ENCODE peak calls at places on chromosomes 5 and 9, in five cellular contexts. X is GM12878, F is lower lobe of right lung, P is heart right ventricle, T is uterus. S is an unnamed sample.

GRCh38 chr5:150506571-150507282 is 1.2 kb upstream of the NDST1 start:
- DNase-seq in X (no peak), F (no peak), P (no peak), T (no peak), S (no peak)

GRCh38 chr5:91357012-91357634 is 26.0 kb downstream of the ARRDC3 start:
- DNase-seq in X (no peak), F (no peak), P (no peak), T (no peak), S (no peak)

GRCh38 chr9:105858284-105858683 is 163.9 kb downstream of the TMEM38B start:
- DNase-seq in X (no peak), F (no peak), P (no peak), T (no peak), S (no peak)

GRCh38 chr9:70901741-70902140 is 219.7 kb downstream of the TRPM3 start:
- DNase-seq in X (no peak), F (no peak), P (no peak), T (no peak), S (no peak)

GRCh38 chr9:127509261-127509954 is 58.1 kb downstream of the LRSAM1 start:
- DNase-seq in X (no peak), F (no peak), P (no peak), T (no peak), S (no peak)

GRCh38 chr9:4327504-4328191 is 27.8 kb upstream of the GLIS3 start:
- DNase-seq in X (no peak), F (no peak), P (no peak), T (no peak), S (no peak)

GRCh38 chr9:38177680-38178079 is 108.7 kb upstream of the SHB start:
- DNase-seq in X (no peak), F (no peak), P (no peak), T (no peak), S (no peak)

GRCh38 chr5:28430565-28431178 is 1392.3 kb upstream of the CDH9 start:
- DNase-seq in X (no peak), F (no peak), P (no peak), T (no peak), S (no peak)

GRCh38 chr5:40483316-40483715 is 196.4 kb upstream of the PTGER4 start:
- DNase-seq in X (no peak), F (no peak), P (no peak), T (no peak), S (no peak)

GRCh38 chr9:127014210-127014609 is 99.6 kb downstream of the RALGPS1 start:
- DNase-seq in X (no peak), F (no peak), P (no peak), T (no peak), S (no peak)

GRCh38 chr5:100026601-100027000 is 508.6 kb upstream of the FAM174A start:
- DNase-seq in X (no peak), F (no peak), P (no peak), T (no peak), S (no peak)

GRCh38 chr5:147391781-147392180 is 118.1 kb downstream of the DPYSL3 start:
- DNase-seq in X (no peak), F (no peak), P (no peak), T (peak; percentile 33), S (no peak)

GRCh38 chr5:129664336-129664937 is 83.5 kb upstream of the MINAR2 start:
- DNase-seq in X (no peak), F (no peak), P (peak; percentile 31), T (no peak), S (no peak)

GRCh38 chr9:4301302-4301701 is 1.4 kb upstream of the GLIS3 start:
- DNase-seq in X (no peak), F (no peak), P (no peak), T (no peak), S (peak; percentile 97)

GRCh38 chr5:41270423-41271251 is 57.3 kb upstream of the C6 start:
- DNase-seq in X (no peak), F (no peak), P (peak; percentile 71), T (peak; percentile 46), S (peak; percentile 27)

GRCh38 chr5:124461857-124462423 is 284.5 kb downstream of the ZNF608 start:
- DNase-seq in X (no peak), F (no peak), P (no peak), T (no peak), S (no peak)

GRCh38 chr5:140259509-140259908 is 43.4 kb downstream of the PFDN1 start:
- DNase-seq in X (no peak), F (no peak), P (no peak), T (no peak), S (no peak)

GRCh38 chr5:166720026-166720425 is 1571.4 kb upstream of the WWC1 start:
- DNase-seq in X (no peak), F (no peak), P (no peak), T (no peak), S (no peak)

GRCh38 chr5:113038714-113039113 is 62.1 kb downstream of the DCP2 start:
- DNase-seq in X (no peak), F (no peak), P (no peak), T (no peak), S (no peak)

GRCh38 chr9:131963087-131963715 is 116.5 kb downstream of the MED27 start:
- DNase-seq in X (no peak), F (no peak), P (no peak), T (no peak), S (no peak)

GRCh38 chr5:6469836-6470235 is 21.2 kb downstream of the UBE2QL1 start:
- DNase-seq in X (no peak), F (no peak), P (no peak), T (no peak), S (no peak)

GRCh38 chr9:89899476-89900047 is 294.8 kb downstream of the GADD45G start:
- DNase-seq in X (no peak), F (no peak), P (no peak), T (no peak), S (no peak)

GRCh38 chr5:11064763-11065450 is 303.9 kb upstream of the DAP start:
- DNase-seq in X (no peak), F (no peak), P (no peak), T (no peak), S (no peak)

GRCh38 chr9:80059191-80059590 is 487.4 kb downstream of the TLE4 start:
- DNase-seq in X (no peak), F (no peak), P (no peak), T (no peak), S (no peak)

GRCh38 chr5:142749321-142749720 is 20.9 kb upstream of the ARHGAP26 start:
- DNase-seq in X (no peak), F (no peak), P (no peak), T (no peak), S (no peak)

GRCh38 chr5:56625577-56625976 is 189.8 kb upstream of the MAP3K1 start:
- DNase-seq in X (no peak), F (no peak), P (no peak), T (no peak), S (peak; percentile 93)

DNA sequence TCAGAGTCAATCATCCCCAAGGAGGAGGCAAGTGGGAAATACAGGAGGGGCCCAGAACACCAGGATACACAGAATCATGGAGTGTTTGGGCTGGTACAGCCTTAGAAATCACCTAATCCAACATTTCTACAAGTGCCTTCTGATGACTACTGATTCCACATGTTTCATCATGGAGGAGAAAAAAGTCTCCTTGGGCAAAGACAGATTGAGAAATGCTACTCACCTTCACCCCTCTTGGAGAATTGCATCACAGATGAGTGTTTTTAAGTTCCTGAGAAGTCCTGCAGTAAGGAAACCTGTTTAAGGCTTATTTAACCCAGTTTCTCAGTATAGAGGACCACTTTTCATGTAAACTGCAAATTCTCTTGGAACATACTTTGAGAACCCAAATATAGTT is 2.2 kb upstream of the SLIT3 start:
- DNase-seq in X (no peak), F (no peak), P (no peak), T (no peak), S (no peak)
- H3K4me3 ChIP-seq in X (no peak overlapping the region), F (no peak overlapping the region), P (no peak overlapping the region), T (no peak overlapping the region), S (no peak overlapping the region)

GRCh38 chr5:61178702-61179101 is 16.4 kb upstream of the SMIM15 start:
- DNase-seq in X (no peak), F (no peak), P (no peak), T (no peak), S (no peak)
- H3K36me3 ChIP-seq in X (no peaks in the 10 kb centered on the region), F (no peaks in the 10 kb centered on the region), P (no peaks in the 10 kb centered on the region), T (no peaks in the 10 kb centered on the region), S (no peaks in the 10 kb centered on the region)

GRCh38 chr9:75615284-75615683 is 275.2 kb upstream of the PCSK5 start:
- DNase-seq in X (no peak), F (no peak), P (no peak), T (no peak), S (no peak)

GRCh38 chr9:75616841-75617566 is 273.5 kb upstream of the PCSK5 start:
- DNase-seq in X (no peak), F (no peak), P (no peak), T (no peak), S (no peak)

GRCh38 chr9:75612205-75612604 is 278.3 kb upstream of the PCSK5 start:
- DNase-seq in X (no peak), F (no peak), P (no peak), T (no peak), S (no peak)

GRCh38 chr9:75616052-75616451 is 274.4 kb upstream of the PCSK5 start:
- DNase-seq in X (no peak), F (no peak), P (no peak), T (no peak), S (no peak)

DNA sequence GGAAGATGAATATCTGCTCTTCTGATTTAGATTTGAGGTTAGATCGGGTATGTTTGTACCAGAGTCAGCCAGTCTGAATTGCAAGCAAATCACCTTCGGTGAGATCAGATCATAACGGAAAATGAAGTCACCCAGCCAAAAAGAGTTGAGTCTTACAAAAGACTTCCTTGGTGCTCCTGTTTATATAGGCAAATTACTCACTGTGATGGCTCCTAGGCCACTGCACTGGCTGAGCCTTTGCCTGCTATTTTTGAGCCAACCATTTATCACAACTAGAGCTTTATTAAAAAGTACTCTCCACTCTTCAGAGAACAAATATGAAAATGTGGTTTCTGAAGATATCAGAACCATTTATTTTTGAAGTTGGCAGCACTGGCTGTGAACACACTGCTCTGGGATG is 277.7 kb upstream of the PCSK5 start:
- DNase-seq in X (no peak), F (no peak), P (no peak), T (no peak), S (no peak)
- TF ChIP-seq CTCF in X (no peak), F (no peak), P (no peak), T (no peak), S (no peak)

DNA sequence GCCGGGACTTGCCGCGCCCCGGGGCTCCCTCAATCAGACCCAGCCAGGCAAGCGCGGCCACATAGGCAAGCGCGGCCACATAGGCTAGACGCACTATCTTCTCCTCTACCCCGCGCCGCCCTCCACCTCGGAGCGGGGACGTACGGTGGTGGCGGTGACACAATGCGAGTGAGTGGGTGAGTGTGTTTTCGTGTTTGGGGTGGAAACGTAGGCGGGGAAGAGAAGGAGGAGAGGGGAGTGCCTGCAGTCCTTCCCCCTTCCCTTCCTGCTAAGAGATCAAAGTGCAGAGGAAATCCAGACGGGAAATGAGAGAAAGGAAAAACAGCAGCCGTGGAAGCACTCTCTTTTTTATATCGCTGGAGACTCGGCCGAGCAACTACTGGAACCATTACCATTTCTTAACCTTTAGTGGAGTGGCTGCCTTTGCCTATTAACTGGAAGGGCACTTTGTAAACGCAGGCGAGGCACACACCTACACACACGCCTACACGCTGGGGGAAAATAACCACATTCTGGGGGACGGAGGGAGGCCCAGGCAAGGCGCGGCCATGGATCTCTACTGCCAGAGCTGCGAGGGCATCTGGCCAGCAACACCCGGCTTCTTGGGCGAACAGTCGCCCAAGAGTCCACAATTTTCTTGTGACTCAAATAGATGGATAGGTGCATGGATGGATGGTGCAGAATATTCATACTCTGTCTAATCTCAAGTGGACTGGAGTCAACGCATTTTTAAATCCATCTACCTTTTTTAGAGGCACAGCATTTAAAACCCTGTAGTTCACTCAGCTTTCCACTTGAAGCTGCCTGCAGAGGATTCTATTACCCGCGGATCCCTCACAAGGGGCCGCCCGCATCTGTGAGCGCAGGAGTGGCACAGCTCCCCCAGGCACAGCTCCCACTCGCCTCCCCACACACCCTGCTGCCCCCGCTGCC is 2.1 kb downstream of the EDIL3 start:
- DNase-seq in X (no peak), F (peak; percentile 51), P (peak; percentile 6), T (peak; percentile 41), S (no peak)
- H3K4me3 ChIP-seq in X (no peak overlapping the region), F (peak overlapping the region; percentile 58), P (peak overlapping the region; percentile 18), T (peak overlapping the region; percentile 72), S (peak overlapping the region; percentile 14)

S was measured in BJ.